ENCODE peak calls at places on chromosomes 2 and 18, in nine cellular contexts. One of them, this sample, is unnamed.

GRCh38 chr2:237280235-237280634 is 133.7 kb downstream of the COL6A3 start:
- DNase-seq in stimulated activated naive CD8-positive, alpha-beta T cell treated with anti-CD3 and anti-CD28 coated beads, Interleukin-15, amount 100 ng/mL, for 72 hours: no peak
- DNase-seq in GM23248: peak
- DNase-seq in AG08396: peak
- DNase-seq in anterior cingulate cortex: no peak
- DNase-seq in activated CD4-positive, alpha-beta T cell treated with anti-CD3 and anti-CD28 coated beads, Interleukin-2, amount 50 U/mL, for 48 hours: no peak
- DNase-seq in HT1080: peak
- DNase-seq in breast epithelium: no peak
- DNase-seq in thoracic aorta: no peak
- DNase-seq in this sample: peak

GRCh38 chr2:64582774-64583340 is 58.7 kb downstream of the AFTPH start:
- DNase-seq in stimulated activated naive CD8-positive, alpha-beta T cell treated with anti-CD3 and anti-CD28 coated beads, Interleukin-15, amount 100 ng/mL, for 72 hours: no peak
- DNase-seq in GM23248: no peak
- DNase-seq in AG08396: no peak
- DNase-seq in anterior cingulate cortex: no peak
- DNase-seq in activated CD4-positive, alpha-beta T cell treated with anti-CD3 and anti-CD28 coated beads, Interleukin-2, amount 50 U/mL, for 48 hours: no peak
- DNase-seq in HT1080: no peak
- DNase-seq in breast epithelium: no peak
- DNase-seq in thoracic aorta: no peak
- DNase-seq in this sample: no peak

GRCh38 chr2:222404126-222404891 is 20.0 kb upstream of the SGPP2 start:
- DNase-seq in stimulated activated naive CD8-positive, alpha-beta T cell treated with anti-CD3 and anti-CD28 coated beads, Interleukin-15, amount 100 ng/mL, for 72 hours: no peak
- DNase-seq in GM23248: no peak
- DNase-seq in AG08396: no peak
- DNase-seq in anterior cingulate cortex: no peak
- DNase-seq in activated CD4-positive, alpha-beta T cell treated with anti-CD3 and anti-CD28 coated beads, Interleukin-2, amount 50 U/mL, for 48 hours: no peak
- DNase-seq in HT1080: peak
- DNase-seq in breast epithelium: no peak
- DNase-seq in thoracic aorta: no peak
- DNase-seq in this sample: peak

GRCh38 chr18:79916128-79916494 is 35.3 kb downstream of the SLC66A2 start:
- DNase-seq in stimulated activated naive CD8-positive, alpha-beta T cell treated with anti-CD3 and anti-CD28 coated beads, Interleukin-15, amount 100 ng/mL, for 72 hours: no peak
- DNase-seq in GM23248: no peak
- DNase-seq in AG08396: no peak
- DNase-seq in anterior cingulate cortex: no peak
- DNase-seq in activated CD4-positive, alpha-beta T cell treated with anti-CD3 and anti-CD28 coated beads, Interleukin-2, amount 50 U/mL, for 48 hours: no peak
- DNase-seq in HT1080: no peak
- DNase-seq in breast epithelium: no peak
- DNase-seq in thoracic aorta: no peak
- DNase-seq in this sample: no peak

GRCh38 chr2:172701250-172701649 is 34.4 kb upstream of the RAPGEF4 start:
- DNase-seq in stimulated activated naive CD8-positive, alpha-beta T cell treated with anti-CD3 and anti-CD28 coated beads, Interleukin-15, amount 100 ng/mL, for 72 hours: no peak
- DNase-seq in GM23248: peak
- DNase-seq in AG08396: peak
- DNase-seq in anterior cingulate cortex: no peak
- DNase-seq in activated CD4-positive, alpha-beta T cell treated with anti-CD3 and anti-CD28 coated beads, Interleukin-2, amount 50 U/mL, for 48 hours: no peak
- DNase-seq in HT1080: peak
- DNase-seq in breast epithelium: no peak
- DNase-seq in thoracic aorta: no peak
- DNase-seq in this sample: peak

GRCh38 chr2:21047161-21048009 is 3.5 kb upstream of the APOB start:
- DNase-seq in stimulated activated naive CD8-positive, alpha-beta T cell treated with anti-CD3 and anti-CD28 coated beads, Interleukin-15, amount 100 ng/mL, for 72 hours: no peak
- DNase-seq in GM23248: no peak
- DNase-seq in AG08396: no peak
- DNase-seq in anterior cingulate cortex: no peak
- DNase-seq in activated CD4-positive, alpha-beta T cell treated with anti-CD3 and anti-CD28 coated beads, Interleukin-2, amount 50 U/mL, for 48 hours: no peak
- DNase-seq in HT1080: no peak
- DNase-seq in breast epithelium: no peak
- DNase-seq in thoracic aorta: no peak
- DNase-seq in this sample: no peak

GRCh38 chr2:229611360-229611759 is 103.0 kb downstream of the DNER start:
- DNase-seq in stimulated activated naive CD8-positive, alpha-beta T cell treated with anti-CD3 and anti-CD28 coated beads, Interleukin-15, amount 100 ng/mL, for 72 hours: no peak
- DNase-seq in GM23248: no peak
- DNase-seq in AG08396: no peak
- DNase-seq in anterior cingulate cortex: no peak
- DNase-seq in activated CD4-positive, alpha-beta T cell treated with anti-CD3 and anti-CD28 coated beads, Interleukin-2, amount 50 U/mL, for 48 hours: no peak
- DNase-seq in HT1080: peak
- DNase-seq in breast epithelium: no peak
- DNase-seq in thoracic aorta: no peak
- DNase-seq in this sample: peak

GRCh38 chr18:36454258-36454657 is 156.7 kb downstream of the FHOD3 start:
- DNase-seq in stimulated activated naive CD8-positive, alpha-beta T cell treated with anti-CD3 and anti-CD28 coated beads, Interleukin-15, amount 100 ng/mL, for 72 hours: no peak
- DNase-seq in GM23248: no peak
- DNase-seq in AG08396: no peak
- DNase-seq in anterior cingulate cortex: no peak
- DNase-seq in activated CD4-positive, alpha-beta T cell treated with anti-CD3 and anti-CD28 coated beads, Interleukin-2, amount 50 U/mL, for 48 hours: no peak
- DNase-seq in HT1080: no peak
- DNase-seq in breast epithelium: no peak
- DNase-seq in thoracic aorta: no peak
- DNase-seq in this sample: no peak

GRCh38 chr2:206570199-206570598 is 72.1 kb upstream of the FAM237A start:
- DNase-seq in stimulated activated naive CD8-positive, alpha-beta T cell treated with anti-CD3 and anti-CD28 coated beads, Interleukin-15, amount 100 ng/mL, for 72 hours: no peak
- DNase-seq in GM23248: no peak
- DNase-seq in AG08396: no peak
- DNase-seq in anterior cingulate cortex: no peak
- DNase-seq in activated CD4-positive, alpha-beta T cell treated with anti-CD3 and anti-CD28 coated beads, Interleukin-2, amount 50 U/mL, for 48 hours: no peak
- DNase-seq in HT1080: no peak
- DNase-seq in breast epithelium: no peak
- DNase-seq in thoracic aorta: no peak
- DNase-seq in this sample: no peak

GRCh38 chr18:28884304-28884703 is 707.4 kb upstream of the CDH2 start:
- DNase-seq in stimulated activated naive CD8-positive, alpha-beta T cell treated with anti-CD3 and anti-CD28 coated beads, Interleukin-15, amount 100 ng/mL, for 72 hours: no peak
- DNase-seq in GM23248: no peak
- DNase-seq in AG08396: no peak
- DNase-seq in anterior cingulate cortex: no peak
- DNase-seq in activated CD4-positive, alpha-beta T cell treated with anti-CD3 and anti-CD28 coated beads, Interleukin-2, amount 50 U/mL, for 48 hours: no peak
- DNase-seq in HT1080: peak
- DNase-seq in breast epithelium: no peak
- DNase-seq in thoracic aorta: no peak
- DNase-seq in this sample: peak

GRCh38 chr2:78979380-78980238 is 45.9 kb upstream of the REG3G start:
- DNase-seq in stimulated activated naive CD8-positive, alpha-beta T cell treated with anti-CD3 and anti-CD28 coated beads, Interleukin-15, amount 100 ng/mL, for 72 hours: peak
- DNase-seq in GM23248: peak
- DNase-seq in AG08396: no peak
- DNase-seq in anterior cingulate cortex: no peak
- DNase-seq in activated CD4-positive, alpha-beta T cell treated with anti-CD3 and anti-CD28 coated beads, Interleukin-2, amount 50 U/mL, for 48 hours: peak
- DNase-seq in HT1080: peak
- DNase-seq in breast epithelium: no peak
- DNase-seq in thoracic aorta: no peak
- DNase-seq in this sample: peak

GRCh38 chr2:186595219-186595618 is 5.4 kb downstream of the ITGAV start:
- DNase-seq in stimulated activated naive CD8-positive, alpha-beta T cell treated with anti-CD3 and anti-CD28 coated beads, Interleukin-15, amount 100 ng/mL, for 72 hours: no peak
- DNase-seq in GM23248: peak
- DNase-seq in AG08396: no peak
- DNase-seq in anterior cingulate cortex: no peak
- DNase-seq in activated CD4-positive, alpha-beta T cell treated with anti-CD3 and anti-CD28 coated beads, Interleukin-2, amount 50 U/mL, for 48 hours: no peak
- DNase-seq in HT1080: peak
- DNase-seq in breast epithelium: no peak
- DNase-seq in thoracic aorta: no peak
- DNase-seq in this sample: no peak

GRCh38 chr2:238462782-238463396 is 36.2 kb downstream of the ASB1 start:
- DNase-seq in stimulated activated naive CD8-positive, alpha-beta T cell treated with anti-CD3 and anti-CD28 coated beads, Interleukin-15, amount 100 ng/mL, for 72 hours: no peak
- DNase-seq in GM23248: peak
- DNase-seq in AG08396: peak
- DNase-seq in anterior cingulate cortex: no peak
- DNase-seq in activated CD4-positive, alpha-beta T cell treated with anti-CD3 and anti-CD28 coated beads, Interleukin-2, amount 50 U/mL, for 48 hours: no peak
- DNase-seq in HT1080: peak
- DNase-seq in breast epithelium: no peak
- DNase-seq in thoracic aorta: no peak
- DNase-seq in this sample: peak

GRCh38 chr2:133790706-133791105 is 222.4 kb upstream of the NCKAP5 start:
- DNase-seq in stimulated activated naive CD8-positive, alpha-beta T cell treated with anti-CD3 and anti-CD28 coated beads, Interleukin-15, amount 100 ng/mL, for 72 hours: no peak
- DNase-seq in GM23248: peak
- DNase-seq in AG08396: peak
- DNase-seq in anterior cingulate cortex: no peak
- DNase-seq in activated CD4-positive, alpha-beta T cell treated with anti-CD3 and anti-CD28 coated beads, Interleukin-2, amount 50 U/mL, for 48 hours: no peak
- DNase-seq in HT1080: peak
- DNase-seq in breast epithelium: no peak
- DNase-seq in thoracic aorta: no peak
- DNase-seq in this sample: peak

GRCh38 chr2:204483497-204484164 is 61.6 kb upstream of the PARD3B start:
- DNase-seq in stimulated activated naive CD8-positive, alpha-beta T cell treated with anti-CD3 and anti-CD28 coated beads, Interleukin-15, amount 100 ng/mL, for 72 hours: no peak
- DNase-seq in GM23248: no peak
- DNase-seq in AG08396: no peak
- DNase-seq in anterior cingulate cortex: no peak
- DNase-seq in activated CD4-positive, alpha-beta T cell treated with anti-CD3 and anti-CD28 coated beads, Interleukin-2, amount 50 U/mL, for 48 hours: no peak
- DNase-seq in HT1080: no peak
- DNase-seq in breast epithelium: no peak
- DNase-seq in thoracic aorta: no peak
- DNase-seq in this sample: no peak

GRCh38 chr2:234492687-234493086 is 4.2 kb downstream of the ARL4C start:
- DNase-seq in stimulated activated naive CD8-positive, alpha-beta T cell treated with anti-CD3 and anti-CD28 coated beads, Interleukin-15, amount 100 ng/mL, for 72 hours: no peak
- DNase-seq in GM23248: no peak
- DNase-seq in AG08396: no peak
- DNase-seq in anterior cingulate cortex: no peak
- DNase-seq in activated CD4-positive, alpha-beta T cell treated with anti-CD3 and anti-CD28 coated beads, Interleukin-2, amount 50 U/mL, for 48 hours: no peak
- DNase-seq in HT1080: no peak
- DNase-seq in breast epithelium: no peak
- DNase-seq in thoracic aorta: no peak
- DNase-seq in this sample: no peak

GRCh38 chr18:58473071-58473470 is 155.8 kb downstream of the ALPK2 start:
- DNase-seq in stimulated activated naive CD8-positive, alpha-beta T cell treated with anti-CD3 and anti-CD28 coated beads, Interleukin-15, amount 100 ng/mL, for 72 hours: no peak
- DNase-seq in GM23248: peak
- DNase-seq in AG08396: no peak
- DNase-seq in anterior cingulate cortex: no peak
- DNase-seq in activated CD4-positive, alpha-beta T cell treated with anti-CD3 and anti-CD28 coated beads, Interleukin-2, amount 50 U/mL, for 48 hours: no peak
- DNase-seq in HT1080: no peak
- DNase-seq in breast epithelium: no peak
- DNase-seq in thoracic aorta: no peak
- DNase-seq in this sample: peak

GRCh38 chr2:67713376-67713775 is 316.2 kb downstream of the ETAA1 start:
- DNase-seq in stimulated activated naive CD8-positive, alpha-beta T cell treated with anti-CD3 and anti-CD28 coated beads, Interleukin-15, amount 100 ng/mL, for 72 hours: no peak
- DNase-seq in GM23248: no peak
- DNase-seq in AG08396: no peak
- DNase-seq in anterior cingulate cortex: no peak
- DNase-seq in activated CD4-positive, alpha-beta T cell treated with anti-CD3 and anti-CD28 coated beads, Interleukin-2, amount 50 U/mL, for 48 hours: no peak
- DNase-seq in HT1080: no peak
- DNase-seq in breast epithelium: no peak
- DNase-seq in thoracic aorta: no peak
- DNase-seq in this sample: no peak

GRCh38 chr2:74821177-74822124 is 12.5 kb upstream of the HK2 start:
- DNase-seq in stimulated activated naive CD8-positive, alpha-beta T cell treated with anti-CD3 and anti-CD28 coated beads, Interleukin-15, amount 100 ng/mL, for 72 hours: no peak
- DNase-seq in GM23248: no peak
- DNase-seq in AG08396: no peak
- DNase-seq in anterior cingulate cortex: no peak
- DNase-seq in activated CD4-positive, alpha-beta T cell treated with anti-CD3 and anti-CD28 coated beads, Interleukin-2, amount 50 U/mL, for 48 hours: no peak
- DNase-seq in HT1080: no peak
- DNase-seq in breast epithelium: no peak
- DNase-seq in thoracic aorta: no peak
- DNase-seq in this sample: no peak

GRCh38 chr2:69538872-69539548 is 101.8 kb upstream of the NFU1 start:
- DNase-seq in stimulated activated naive CD8-positive, alpha-beta T cell treated with anti-CD3 and anti-CD28 coated beads, Interleukin-15, amount 100 ng/mL, for 72 hours: no peak
- DNase-seq in GM23248: peak
- DNase-seq in AG08396: no peak
- DNase-seq in anterior cingulate cortex: no peak
- DNase-seq in activated CD4-positive, alpha-beta T cell treated with anti-CD3 and anti-CD28 coated beads, Interleukin-2, amount 50 U/mL, for 48 hours: no peak
- DNase-seq in HT1080: peak
- DNase-seq in breast epithelium: no peak
- DNase-seq in thoracic aorta: no peak
- DNase-seq in this sample: peak

GRCh38 chr2:46118656-46119338 is 178.4 kb upstream of the EPAS1 start:
- DNase-seq in stimulated activated naive CD8-positive, alpha-beta T cell treated with anti-CD3 and anti-CD28 coated beads, Interleukin-15, amount 100 ng/mL, for 72 hours: no peak
- DNase-seq in GM23248: peak
- DNase-seq in AG08396: no peak
- DNase-seq in anterior cingulate cortex: no peak
- DNase-seq in activated CD4-positive, alpha-beta T cell treated with anti-CD3 and anti-CD28 coated beads, Interleukin-2, amount 50 U/mL, for 48 hours: no peak
- DNase-seq in HT1080: no peak
- DNase-seq in breast epithelium: no peak
- DNase-seq in thoracic aorta: no peak
- DNase-seq in this sample: no peak

GRCh38 chr2:31384771-31385276 is 29.7 kb downstream of the XDH start:
- DNase-seq in stimulated activated naive CD8-positive, alpha-beta T cell treated with anti-CD3 and anti-CD28 coated beads, Interleukin-15, amount 100 ng/mL, for 72 hours: no peak
- DNase-seq in GM23248: peak
- DNase-seq in AG08396: peak
- DNase-seq in anterior cingulate cortex: no peak
- DNase-seq in activated CD4-positive, alpha-beta T cell treated with anti-CD3 and anti-CD28 coated beads, Interleukin-2, amount 50 U/mL, for 48 hours: no peak
- DNase-seq in HT1080: peak
- DNase-seq in breast epithelium: no peak
- DNase-seq in thoracic aorta: no peak
- DNase-seq in this sample: peak

GRCh38 chr18:68604256-68604655 is 110.7 kb downstream of the TMX3 start:
- DNase-seq in stimulated activated naive CD8-positive, alpha-beta T cell treated with anti-CD3 and anti-CD28 coated beads, Interleukin-15, amount 100 ng/mL, for 72 hours: no peak
- DNase-seq in GM23248: peak
- DNase-seq in AG08396: no peak
- DNase-seq in anterior cingulate cortex: no peak
- DNase-seq in activated CD4-positive, alpha-beta T cell treated with anti-CD3 and anti-CD28 coated beads, Interleukin-2, amount 50 U/mL, for 48 hours: no peak
- DNase-seq in HT1080: no peak
- DNase-seq in breast epithelium: no peak
- DNase-seq in thoracic aorta: no peak
- DNase-seq in this sample: no peak

GRCh38 chr2:85511008-85511895 is 27.7 kb upstream of the MAT2A start:
- DNase-seq in stimulated activated naive CD8-positive, alpha-beta T cell treated with anti-CD3 and anti-CD28 coated beads, Interleukin-15, amount 100 ng/mL, for 72 hours: no peak
- DNase-seq in GM23248: no peak
- DNase-seq in AG08396: no peak
- DNase-seq in anterior cingulate cortex: no peak
- DNase-seq in activated CD4-positive, alpha-beta T cell treated with anti-CD3 and anti-CD28 coated beads, Interleukin-2, amount 50 U/mL, for 48 hours: no peak
- DNase-seq in HT1080: no peak
- DNase-seq in breast epithelium: no peak
- DNase-seq in thoracic aorta: no peak
- DNase-seq in this sample: no peak

GRCh38 chr2:85230637-85231036 is 97.2 kb downstream of the TGOLN2 start:
- DNase-seq in stimulated activated naive CD8-positive, alpha-beta T cell treated with anti-CD3 and anti-CD28 coated beads, Interleukin-15, amount 100 ng/mL, for 72 hours: no peak
- DNase-seq in GM23248: no peak
- DNase-seq in AG08396: no peak
- DNase-seq in anterior cingulate cortex: no peak
- DNase-seq in activated CD4-positive, alpha-beta T cell treated with anti-CD3 and anti-CD28 coated beads, Interleukin-2, amount 50 U/mL, for 48 hours: no peak
- DNase-seq in HT1080: no peak
- DNase-seq in breast epithelium: no peak
- DNase-seq in thoracic aorta: no peak
- DNase-seq in this sample: no peak

GRCh38 chr2:113058998-113059960 is at the start of gene IL36RN:
- DNase-seq in stimulated activated naive CD8-positive, alpha-beta T cell treated with anti-CD3 and anti-CD28 coated beads, Interleukin-15, amount 100 ng/mL, for 72 hours: no peak
- DNase-seq in GM23248: no peak
- DNase-seq in AG08396: no peak
- DNase-seq in anterior cingulate cortex: no peak
- DNase-seq in activated CD4-positive, alpha-beta T cell treated with anti-CD3 and anti-CD28 coated beads, Interleukin-2, amount 50 U/mL, for 48 hours: no peak
- DNase-seq in HT1080: no peak
- DNase-seq in breast epithelium: no peak
- DNase-seq in thoracic aorta: no peak
- DNase-seq in this sample: no peak

GRCh38 chr2:30491225-30491624 is 44.2 kb downstream of the LCLAT1 start:
- DNase-seq in stimulated activated naive CD8-positive, alpha-beta T cell treated with anti-CD3 and anti-CD28 coated beads, Interleukin-15, amount 100 ng/mL, for 72 hours: no peak
- DNase-seq in GM23248: no peak
- DNase-seq in AG08396: no peak
- DNase-seq in anterior cingulate cortex: no peak
- DNase-seq in activated CD4-positive, alpha-beta T cell treated with anti-CD3 and anti-CD28 coated beads, Interleukin-2, amount 50 U/mL, for 48 hours: no peak
- DNase-seq in HT1080: no peak
- DNase-seq in breast epithelium: no peak
- DNase-seq in thoracic aorta: no peak
- DNase-seq in this sample: no peak

This sample was measured in ELR.